ENCODE peak calls at places on chromosomes 7 and 10, in four cellular contexts. Q, J, M and Y are unnamed samples.
A peak's percentile ranks its signal among the peaks of the same experiment; 100 is the strongest.

GRCh38 chr7:158731761-158732160 is 27.2 kb upstream of the NCAPG2 start:
- DNase-seq in Q (no peak), M (no peak), J (no peak), Y (no peak)

GRCh38 chr10:63083904-63084689 is 49.0 kb upstream of the NRBF2 start:
- DNase-seq in J (peak; percentile 44), M (peak; percentile 76), Q (peak; percentile 40), Y (peak; percentile 70)

GRCh38 chr7:134750083-134751062 is 29.1 kb upstream of the CALD1 start:
- DNase-seq in Q (peak; percentile 67), M (peak; percentile 47), J (peak; percentile 15), Y (peak; percentile 42)

GRCh38 chr7:92133737-92134270 is 473 bp downstream of the CYP51A1 start:
- DNase-seq in J (peak; percentile 72), M (no peak), Q (peak; percentile 63), Y (peak; percentile 23)

GRCh38 chr7:97480700-97481410 is 251.0 kb upstream of the TAC1 start:
- DNase-seq in J (peak; percentile 26), M (no peak), Q (no peak), Y (no peak)

GRCh38 chr7:27186450-27187157 is 1.6 kb upstream of the HOXA11 start:
- DNase-seq in Q (no peak), J (no peak), M (no peak), Y (no peak)

GRCh38 chr7:90660819-90661218 is 64.7 kb downstream of the CDK14 start:
- DNase-seq in J (no peak), M (peak; percentile 40), Q (no peak), Y (peak; percentile 67)

GRCh38 chr7:20218261-20218660 is 1.1 kb upstream of the MACC1 start:
- DNase-seq in J (no peak), Q (no peak), M (no peak), Y (peak; percentile 55)

GRCh38 chr7:105797652-105798051 is 78.7 kb downstream of the ATXN7L1 start:
- DNase-seq in J (no peak), M (no peak), Q (no peak), Y (no peak)

GRCh38 chr10:42866115-42866995 is 83.8 kb downstream of the BMS1 start:
- DNase-seq in Q (peak; percentile 37), J (peak; percentile 61), M (peak; percentile 16), Y (peak; percentile 26)

GRCh38 chr7:90773269-90773668 is 177.1 kb downstream of the CDK14 start:
- DNase-seq in M (no peak), J (no peak), Q (no peak), Y (no peak)

GRCh38 chr7:119935418-119936025 is 337.5 kb upstream of the KCND2 start:
- DNase-seq in Q (no peak), M (peak; percentile 57), J (no peak), Y (peak; percentile 57)

GRCh38 chr7:156376317-156376716 is 264.3 kb upstream of the RNF32 start:
- DNase-seq in M (no peak), J (no peak), Q (no peak), Y (no peak)

GRCh38 chr10:116109481-116109880 is 163.5 kb downstream of the GFRA1 start:
- DNase-seq in M (no peak), Q (no peak), J (no peak), Y (no peak)

GRCh38 chr7:101557978-101558741 is 70.9 kb downstream of the MYL10 start:
- DNase-seq in Q (no peak), J (no peak), M (no peak), Y (no peak)

GRCh38 chr7:46396501-46396900 is 475.4 kb upstream of the IGFBP3 start:
- DNase-seq in J (no peak), Q (no peak), M (no peak), Y (no peak)

GRCh38 chr7:47180268-47180826 is 401.6 kb downstream of the TNS3 start:
- DNase-seq in M (peak; percentile 82), Q (no peak), J (peak; percentile 9), Y (peak; percentile 36)

GRCh38 chr10:62133618-62134017 is 135.0 kb downstream of the RTKN2 start:
- DNase-seq in M (no peak), J (no peak), Q (no peak), Y (no peak)

GRCh38 chr7:44761207-44762161 is 12.8 kb downstream of the ZMIZ2 start:
- DNase-seq in M (no peak), J (no peak), Q (no peak), Y (no peak)

GRCh38 chr10:5817322-5818047 is 4.3 kb upstream of the GDI2 start:
- DNase-seq in Q (no peak), J (no peak), M (no peak), Y (no peak)

GRCh38 chr7:50206521-50207250 is 97.8 kb upstream of the IKZF1 start:
- DNase-seq in J (no peak), M (no peak), Q (peak; percentile 65), Y (no peak)

GRCh38 chr10:95435548-95436279 is 125.5 kb downstream of the SORBS1 start:
- DNase-seq in Q (no peak), J (no peak), M (no peak), Y (no peak)

GRCh38 chr7:36208406-36208805 is 55.4 kb downstream of the EEPD1 start:
- DNase-seq in M (peak; percentile 15), Q (no peak), J (no peak), Y (no peak)

GRCh38 chr7:108430664-108431063 is 25.6 kb downstream of the NRCAM start:
- DNase-seq in J (no peak), Q (no peak), M (peak; percentile 37), Y (no peak)

GRCh38 chr7:27753863-27754262 is 13.9 kb downstream of the TAX1BP1 start:
- DNase-seq in J (no peak), Q (no peak), M (no peak), Y (no peak)

GRCh38 chr10:101273736-101274135 is 44.5 kb upstream of the LBX1 start:
- DNase-seq in M (no peak), Q (no peak), J (no peak), Y (no peak)

GRCh38 chr7:67692425-67692824 is 695.8 kb downstream of the TYW1 start:
- DNase-seq in Q (no peak), J (no peak), M (no peak), Y (peak; percentile 49)

GRCh38 chr10:4048245-4048864 is 263.3 kb upstream of the KLF6 start:
- DNase-seq in M (no peak), J (no peak), Q (no peak), Y (no peak)

GRCh38 chr7:126606331-126606730 is 646.4 kb downstream of the GRM8 start:
- DNase-seq in M (peak; percentile 38), Q (no peak), J (no peak), Y (peak; percentile 18)

GRCh38 chr10:35574924-35575352 is 30.2 kb upstream of the GJD4 start:
- DNase-seq in M (peak; percentile 23), Q (no peak), J (no peak), Y (no peak)

GRCh38 chr10:73768881-73769280 is 13.0 kb upstream of the CHCHD1 start:
- DNase-seq in M (no peak), J (no peak), Q (peak; percentile 68), Y (no peak)

GRCh38 chr10:51076442-51076841 is 2.2 kb downstream of the PRKG1 start:
- DNase-seq in J (no peak), M (no peak), Q (no peak), Y (no peak)

GRCh38 chr7:157905740-157906461 is 569.1 kb downstream of the DNAJB6 start:
- DNase-seq in M (no peak), Q (no peak), J (no peak), Y (no peak)